ENCODE peak calls at places on chromosomes 4 and X, in five cellular contexts. One of them, this sample, is unnamed.

GRCh38 chrX:31392541-31392940 is 320.7 kb upstream of the FTHL17 start:
- DNase-seq in IMR-90: peak; percentile 10
- DNase-seq in heart left ventricle: no peak
- DNase-seq in OCI-LY7: no peak
- DNase-seq in brain microvascular endothelial cell: no peak
- DNase-seq in this sample: no peak

GRCh38 chr4:113049421-113050355 is at the start of gene ANK2:
- DNase-seq in IMR-90: no peak
- DNase-seq in heart left ventricle: no peak
- DNase-seq in OCI-LY7: no peak
- DNase-seq in brain microvascular endothelial cell: no peak
- DNase-seq in this sample: peak; percentile 72

GRCh38 chr4:38612996-38613395 is 51.0 kb upstream of the KLF3 start:
- DNase-seq in IMR-90: no peak
- DNase-seq in heart left ventricle: no peak
- DNase-seq in OCI-LY7: no peak
- DNase-seq in brain microvascular endothelial cell: no peak
- DNase-seq in this sample: no peak

GRCh38 chrX:153973127-153974002 is 811 bp downstream of the TMEM187 start:
- DNase-seq in IMR-90: no peak
- DNase-seq in heart left ventricle: no peak
- DNase-seq in OCI-LY7: peak; percentile 20
- DNase-seq in brain microvascular endothelial cell: no peak
- DNase-seq in this sample: no peak

GRCh38 chr4:13977755-13978154 is 350.2 kb upstream of the BOD1L1 start:
- DNase-seq in IMR-90: peak; percentile 5
- DNase-seq in heart left ventricle: no peak
- DNase-seq in OCI-LY7: no peak
- DNase-seq in brain microvascular endothelial cell: no peak
- DNase-seq in this sample: no peak

GRCh38 chrX:16320765-16321355 is 153.6 kb downstream of the MAGEB17 start:
- DNase-seq in IMR-90: peak; percentile 77
- DNase-seq in heart left ventricle: no peak
- DNase-seq in OCI-LY7: no peak
- DNase-seq in brain microvascular endothelial cell: peak; percentile 18
- DNase-seq in this sample: no peak

GRCh38 chrX:22164770-22165388 is 107.8 kb upstream of the CBLL2 start:
- DNase-seq in IMR-90: peak; percentile 36
- DNase-seq in heart left ventricle: no peak
- DNase-seq in OCI-LY7: no peak
- DNase-seq in brain microvascular endothelial cell: peak; percentile 6
- DNase-seq in this sample: no peak

GRCh38 chr4:99934891-99935290 is 11.5 kb downstream of the DNAJB14 start:
- DNase-seq in IMR-90: peak; percentile 19
- DNase-seq in heart left ventricle: no peak
- DNase-seq in OCI-LY7: no peak
- DNase-seq in brain microvascular endothelial cell: no peak
- DNase-seq in this sample: no peak

GRCh38 chrX:22760513-22761057 is 239.2 kb upstream of the DDX53 start:
- DNase-seq in IMR-90: no peak
- DNase-seq in heart left ventricle: no peak
- DNase-seq in OCI-LY7: no peak
- DNase-seq in brain microvascular endothelial cell: no peak
- DNase-seq in this sample: no peak

GRCh38 chrX:27987862-27988646 is 6.8 kb upstream of the DCAF8L1 start:
- DNase-seq in IMR-90: no peak
- DNase-seq in heart left ventricle: no peak
- DNase-seq in OCI-LY7: no peak
- DNase-seq in brain microvascular endothelial cell: no peak
- DNase-seq in this sample: no peak

GRCh38 chrX:41043950-41044349 is 41.3 kb upstream of the USP9X start:
- DNase-seq in IMR-90: peak; percentile 84
- DNase-seq in heart left ventricle: no peak
- DNase-seq in OCI-LY7: no peak
- DNase-seq in brain microvascular endothelial cell: peak; percentile 57
- DNase-seq in this sample: no peak

GRCh38 chr4:89056953-89057398 is at the start of gene FAM13A:
- DNase-seq in IMR-90: peak; percentile 97
- DNase-seq in heart left ventricle: peak; percentile 63
- DNase-seq in OCI-LY7: no peak
- DNase-seq in brain microvascular endothelial cell: peak; percentile 90
- DNase-seq in this sample: peak; percentile 27

GRCh38 chr4:181647396-181648107 is 595.6 kb upstream of the TENM3 start:
- DNase-seq in IMR-90: peak; percentile 51
- DNase-seq in heart left ventricle: no peak
- DNase-seq in OCI-LY7: no peak
- DNase-seq in brain microvascular endothelial cell: peak; percentile 70
- DNase-seq in this sample: no peak

GRCh38 chr4:978957-979701 is 5.8 kb upstream of the DGKQ start:
- DNase-seq in IMR-90: peak; percentile 61
- DNase-seq in heart left ventricle: no peak
- DNase-seq in OCI-LY7: no peak
- DNase-seq in brain microvascular endothelial cell: no peak
- DNase-seq in this sample: no peak

GRCh38 chr4:44671636-44672035 is 6.6 kb upstream of the GUF1 start:
- DNase-seq in IMR-90: no peak
- DNase-seq in heart left ventricle: no peak
- DNase-seq in OCI-LY7: no peak
- DNase-seq in brain microvascular endothelial cell: no peak
- DNase-seq in this sample: no peak

GRCh38 chr4:14880805-14881204 is 121.5 kb upstream of the CPEB2 start:
- DNase-seq in IMR-90: no peak
- DNase-seq in heart left ventricle: no peak
- DNase-seq in OCI-LY7: no peak
- DNase-seq in brain microvascular endothelial cell: no peak
- DNase-seq in this sample: no peak

GRCh38 chrX:101803451-101803850 is 128.4 kb downstream of the ZMAT1 start:
- DNase-seq in IMR-90: peak; percentile 19
- DNase-seq in heart left ventricle: no peak
- DNase-seq in OCI-LY7: no peak
- DNase-seq in brain microvascular endothelial cell: no peak
- DNase-seq in this sample: no peak

GRCh38 chr4:3515646-3516045 is 16.6 kb downstream of the LRPAP1 start:
- DNase-seq in IMR-90: no peak
- DNase-seq in heart left ventricle: peak; percentile 37
- DNase-seq in OCI-LY7: no peak
- DNase-seq in brain microvascular endothelial cell: no peak
- DNase-seq in this sample: no peak

GRCh38 chr4:104446431-104446925 is 48.2 kb downstream of the CXXC4 start:
- DNase-seq in IMR-90: no peak
- DNase-seq in heart left ventricle: no peak
- DNase-seq in OCI-LY7: no peak
- DNase-seq in brain microvascular endothelial cell: no peak
- DNase-seq in this sample: no peak

GRCh38 chr4:1170156-1170804 is 2.1 kb downstream of the SPON2 start:
- DNase-seq in IMR-90: no peak
- DNase-seq in heart left ventricle: no peak
- DNase-seq in OCI-LY7: no peak
- DNase-seq in brain microvascular endothelial cell: no peak
- DNase-seq in this sample: no peak

GRCh38 chr4:97759785-97760184 is 383.5 kb downstream of the STPG2 start:
- DNase-seq in IMR-90: no peak
- DNase-seq in heart left ventricle: no peak
- DNase-seq in OCI-LY7: no peak
- DNase-seq in brain microvascular endothelial cell: no peak
- DNase-seq in this sample: no peak

GRCh38 chrX:107894038-107894437 is 68.4 kb downstream of the MID2 start:
- DNase-seq in IMR-90: peak; percentile 42
- DNase-seq in heart left ventricle: no peak
- DNase-seq in OCI-LY7: peak; percentile 65
- DNase-seq in brain microvascular endothelial cell: peak; percentile 40
- DNase-seq in this sample: no peak

GRCh38 chr4:174629265-174629664 is 107.0 kb upstream of the HPGD start:
- DNase-seq in IMR-90: no peak
- DNase-seq in heart left ventricle: no peak
- DNase-seq in OCI-LY7: no peak
- DNase-seq in brain microvascular endothelial cell: no peak
- DNase-seq in this sample: no peak

GRCh38 chr4:156312261-156312847 is 358.7 kb upstream of the CTSO start:
- DNase-seq in IMR-90: no peak
- DNase-seq in heart left ventricle: no peak
- DNase-seq in OCI-LY7: no peak
- DNase-seq in brain microvascular endothelial cell: peak; percentile 42
- DNase-seq in this sample: no peak

GRCh38 chr4:56206258-56206657 is 181.0 kb downstream of the AASDH start:
- DNase-seq in IMR-90: no peak
- DNase-seq in heart left ventricle: no peak
- DNase-seq in OCI-LY7: no peak
- DNase-seq in brain microvascular endothelial cell: no peak
- DNase-seq in this sample: no peak

GRCh38 chr4:83535945-83536648 is at the start of gene GPAT3:
- DNase-seq in IMR-90: peak; percentile 45
- DNase-seq in heart left ventricle: peak; percentile 90
- DNase-seq in OCI-LY7: no peak
- DNase-seq in brain microvascular endothelial cell: peak; percentile 23
- DNase-seq in this sample: no peak

GRCh38 chr4:164872481-164872880 is 4.5 kb upstream of the APELA start:
- DNase-seq in IMR-90: no peak
- DNase-seq in heart left ventricle: no peak
- DNase-seq in OCI-LY7: no peak
- DNase-seq in brain microvascular endothelial cell: no peak
- DNase-seq in this sample: no peak

GRCh38 chr4:164871673-164872072 is 5.3 kb upstream of the APELA start:
- DNase-seq in IMR-90: no peak
- DNase-seq in heart left ventricle: no peak
- DNase-seq in OCI-LY7: no peak
- DNase-seq in brain microvascular endothelial cell: no peak
- DNase-seq in this sample: no peak

DNA sequence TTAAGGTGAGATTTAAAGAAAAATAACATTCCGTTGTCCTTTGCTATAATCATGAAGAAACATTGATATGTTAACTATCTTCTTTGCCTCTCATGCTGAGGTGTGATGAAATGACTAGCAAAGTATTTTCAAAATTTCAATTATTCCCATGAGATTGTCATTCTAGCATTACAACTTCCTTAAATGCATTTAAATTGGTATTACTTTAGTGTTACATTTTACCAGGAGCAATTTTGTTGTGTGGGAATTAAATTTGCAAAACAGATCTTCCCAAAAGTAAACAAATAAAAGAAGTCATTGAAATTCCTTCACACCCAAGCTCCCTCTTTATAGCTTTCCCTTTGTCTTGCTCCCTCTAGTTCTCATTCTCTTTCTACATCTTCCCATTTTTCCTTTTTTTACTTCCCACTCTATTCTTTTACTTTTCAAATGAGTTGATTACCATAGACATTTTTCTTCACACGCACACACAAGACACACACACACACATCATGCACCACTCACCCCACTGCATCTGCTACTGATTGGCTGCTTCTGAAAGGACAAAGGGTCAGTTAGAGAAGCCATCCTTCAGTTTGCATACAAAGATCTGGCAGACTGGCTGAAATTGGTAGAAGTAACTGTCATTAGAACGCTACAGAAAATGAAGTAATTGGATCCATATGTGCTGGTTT is 10.0 kb upstream of the APELA start:
- DNase-seq in IMR-90: no peak
- DNase-seq in heart left ventricle: no peak
- DNase-seq in OCI-LY7: no peak
- DNase-seq in brain microvascular endothelial cell: no peak
- DNase-seq in this sample: no peak
- H3K27ac ChIP-seq in IMR-90: no peak overlapping the region
- H3K27ac ChIP-seq in heart left ventricle: no peak overlapping the region
- H3K27ac ChIP-seq in OCI-LY7: no peak overlapping the region
- H3K27ac ChIP-seq in brain microvascular endothelial cell: no peak overlapping the region
- H3K27ac ChIP-seq in this sample: no peak overlapping the region

GRCh38 chr4:145808021-145808650 is 128.2 kb downstream of the C4orf51 start:
- DNase-seq in IMR-90: peak; percentile 98
- DNase-seq in heart left ventricle: no peak
- DNase-seq in OCI-LY7: no peak
- DNase-seq in brain microvascular endothelial cell: peak; percentile 94
- DNase-seq in this sample: peak; percentile 30

GRCh38 chr4:145812902-145813301 is 125.7 kb downstream of the ZNF827 start:
- DNase-seq in IMR-90: no peak
- DNase-seq in heart left ventricle: no peak
- DNase-seq in OCI-LY7: no peak
- DNase-seq in brain microvascular endothelial cell: peak; percentile 42
- DNase-seq in this sample: no peak

GRCh38 chr4:145804134-145804533 is 124.2 kb downstream of the C4orf51 start:
- DNase-seq in IMR-90: peak; percentile 95
- DNase-seq in heart left ventricle: no peak
- DNase-seq in OCI-LY7: no peak
- DNase-seq in brain microvascular endothelial cell: peak; percentile 80
- DNase-seq in this sample: no peak

GRCh38 chr4:145805490-145805889 is 125.5 kb downstream of the C4orf51 start:
- DNase-seq in IMR-90: peak; percentile 21
- DNase-seq in heart left ventricle: peak; percentile 66
- DNase-seq in OCI-LY7: no peak
- DNase-seq in brain microvascular endothelial cell: peak; percentile 91
- DNase-seq in this sample: no peak

GRCh38 chr4:145808848-145809512 is 129.0 kb downstream of the C4orf51 start:
- DNase-seq in IMR-90: no peak
- DNase-seq in heart left ventricle: no peak
- DNase-seq in OCI-LY7: no peak
- DNase-seq in brain microvascular endothelial cell: no peak
- DNase-seq in this sample: no peak
- H3K27ac ChIP-seq in IMR-90: peak overlapping the region; percentile 75
- H3K27ac ChIP-seq in heart left ventricle: no peak overlapping the region
- H3K27ac ChIP-seq in OCI-LY7: no peak overlapping the region
- H3K27ac ChIP-seq in brain microvascular endothelial cell: peak overlapping the region; percentile 97
- H3K27ac ChIP-seq in this sample: no peak overlapping the region

GRCh38 chrX:10133980-10134676 is 22.6 kb upstream of the CLCN4 start:
- DNase-seq in IMR-90: no peak
- DNase-seq in heart left ventricle: no peak
- DNase-seq in OCI-LY7: no peak
- DNase-seq in brain microvascular endothelial cell: no peak
- DNase-seq in this sample: no peak
- H3K27ac ChIP-seq in IMR-90: no peak overlapping the region
- H3K27ac ChIP-seq in heart left ventricle: no peak overlapping the region
- H3K27ac ChIP-seq in OCI-LY7: no peak overlapping the region
- H3K27ac ChIP-seq in brain microvascular endothelial cell: no peak overlapping the region
- H3K27ac ChIP-seq in this sample: no peak overlapping the region

DNA sequence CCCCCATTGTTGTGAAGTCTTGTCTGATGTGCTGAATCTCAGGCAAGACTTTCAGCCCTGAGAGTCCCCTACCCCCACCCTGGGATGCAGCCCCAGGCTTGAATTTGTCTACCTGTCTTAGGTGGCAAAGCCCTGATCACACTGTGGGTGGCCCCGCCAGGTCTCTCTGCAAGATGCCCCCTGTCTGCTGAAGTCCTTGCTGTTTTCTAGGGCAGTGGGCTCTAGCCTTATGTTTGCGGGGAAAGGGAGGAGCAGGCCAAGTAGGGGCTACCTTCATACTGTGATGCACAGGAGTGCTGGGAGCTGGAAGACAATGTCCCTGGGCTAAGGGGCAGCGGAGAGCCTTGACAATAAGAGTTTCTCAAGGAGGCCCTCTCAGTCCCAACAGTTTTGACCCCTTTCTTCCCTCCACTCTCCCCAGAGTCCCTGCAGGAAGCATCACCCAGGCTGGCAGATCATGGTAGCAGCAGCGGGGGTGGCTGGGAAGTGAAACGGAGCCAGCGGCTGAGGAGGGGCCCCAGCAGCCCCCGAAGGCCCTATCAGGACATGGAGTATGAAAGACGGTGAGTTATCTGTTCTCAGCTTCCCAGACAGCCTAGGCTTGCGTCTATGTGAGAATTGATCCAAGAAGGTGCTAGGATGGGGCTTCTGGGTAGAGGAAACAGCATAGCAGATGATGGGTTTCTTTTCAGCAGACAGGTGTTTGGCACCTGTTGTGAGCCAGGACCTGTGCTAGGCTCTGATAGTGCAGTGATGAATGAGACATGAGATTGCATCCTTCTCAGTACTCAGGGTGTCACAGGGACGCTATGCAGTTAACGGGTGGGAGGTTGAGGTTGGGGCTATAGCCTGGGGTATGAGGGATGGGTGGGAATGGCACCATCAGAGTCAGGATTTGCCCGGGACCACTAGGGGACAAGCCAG is 2.2 kb downstream of the RBM10 start:
- DNase-seq in IMR-90: no peak
- DNase-seq in heart left ventricle: no peak
- DNase-seq in OCI-LY7: no peak
- DNase-seq in brain microvascular endothelial cell: no peak
- DNase-seq in this sample: no peak
- H3K27ac ChIP-seq in IMR-90: no peak overlapping the region
- H3K27ac ChIP-seq in heart left ventricle: peak overlapping the region; percentile 96
- H3K27ac ChIP-seq in OCI-LY7: no peak overlapping the region
- H3K27ac ChIP-seq in brain microvascular endothelial cell: no peak overlapping the region
- H3K27ac ChIP-seq in this sample: no peak overlapping the region

This sample was measured in caudate nucleus.